ENCODE peak calls at places on chromosomes 11 and 22, in ten cellular contexts. One of them, this sample, is unnamed.

GRCh38 chr11:133163463-133164419 is 368.6 kb downstream of the OPCML start:
- DNase-seq in A549: peak
- DNase-seq in breast epithelium: no peak
- DNase-seq in HepG2: peak
- DNase-seq in suprapubic skin: no peak
- DNase-seq in transverse colon: no peak
- DNase-seq in body of pancreas: no peak
- DNase-seq in uterus: no peak
- DNase-seq in heart left ventricle: peak
- DNase-seq in HCT116: no peak
- DNase-seq in this sample: peak

GRCh38 chr11:27777013-27777412 is 76.8 kb upstream of the BDNF start:
- DNase-seq in A549: no peak
- DNase-seq in breast epithelium: no peak
- DNase-seq in HepG2: no peak
- DNase-seq in suprapubic skin: no peak
- DNase-seq in transverse colon: no peak
- DNase-seq in body of pancreas: no peak
- DNase-seq in uterus: no peak
- DNase-seq in heart left ventricle: no peak
- DNase-seq in HCT116: no peak
- DNase-seq in this sample: no peak

GRCh38 chr11:2769779-2770555 is 70.2 kb upstream of the KCNQ1OT1 start:
- DNase-seq in A549: no peak
- DNase-seq in breast epithelium: peak
- DNase-seq in HepG2: no peak
- DNase-seq in suprapubic skin: peak
- DNase-seq in transverse colon: no peak
- DNase-seq in body of pancreas: peak
- DNase-seq in uterus: no peak
- DNase-seq in heart left ventricle: peak
- DNase-seq in HCT116: no peak
- DNase-seq in this sample: no peak

GRCh38 chr11:69925366-69926196 is 106.4 kb upstream of the FGF3 start:
- DNase-seq in A549: no peak
- DNase-seq in breast epithelium: no peak
- DNase-seq in HepG2: no peak
- DNase-seq in suprapubic skin: peak
- DNase-seq in transverse colon: no peak
- DNase-seq in body of pancreas: no peak
- DNase-seq in uterus: peak
- DNase-seq in heart left ventricle: no peak
- DNase-seq in HCT116: no peak
- DNase-seq in this sample: no peak

GRCh38 chr11:120467627-120468026 is 43.9 kb upstream of the GRIK4 start:
- DNase-seq in A549: peak
- DNase-seq in breast epithelium: no peak
- DNase-seq in HepG2: no peak
- DNase-seq in suprapubic skin: no peak
- DNase-seq in transverse colon: no peak
- DNase-seq in body of pancreas: no peak
- DNase-seq in uterus: no peak
- DNase-seq in heart left ventricle: no peak
- DNase-seq in HCT116: no peak
- DNase-seq in this sample: peak

GRCh38 chr11:13278620-13279486 is 1.3 kb downstream of the BMAL1 start:
- DNase-seq in A549: no peak
- DNase-seq in breast epithelium: no peak
- DNase-seq in HepG2: no peak
- DNase-seq in suprapubic skin: no peak
- DNase-seq in transverse colon: peak
- DNase-seq in body of pancreas: peak
- DNase-seq in uterus: no peak
- DNase-seq in heart left ventricle: no peak
- DNase-seq in HCT116: no peak
- DNase-seq in this sample: no peak

GRCh38 chr11:10298342-10298741 is 4.3 kb upstream of the SBF2 start:
- DNase-seq in A549: peak
- DNase-seq in breast epithelium: no peak
- DNase-seq in HepG2: peak
- DNase-seq in suprapubic skin: no peak
- DNase-seq in transverse colon: no peak
- DNase-seq in body of pancreas: no peak
- DNase-seq in uterus: no peak
- DNase-seq in heart left ventricle: no peak
- DNase-seq in HCT116: no peak
- DNase-seq in this sample: peak

GRCh38 chr22:49454726-49455125 is 372.9 kb downstream of the BRD1 start:
- DNase-seq in A549: no peak
- DNase-seq in breast epithelium: no peak
- DNase-seq in HepG2: no peak
- DNase-seq in suprapubic skin: no peak
- DNase-seq in transverse colon: no peak
- DNase-seq in body of pancreas: no peak
- DNase-seq in uterus: no peak
- DNase-seq in heart left ventricle: no peak
- DNase-seq in HCT116: no peak
- DNase-seq in this sample: no peak

GRCh38 chr11:77075425-77075905 is 8.7 kb downstream of the CAPN5 start:
- DNase-seq in A549: no peak
- DNase-seq in breast epithelium: peak
- DNase-seq in HepG2: no peak
- DNase-seq in suprapubic skin: no peak
- DNase-seq in transverse colon: peak
- DNase-seq in body of pancreas: no peak
- DNase-seq in uterus: no peak
- DNase-seq in heart left ventricle: no peak
- DNase-seq in HCT116: no peak
- DNase-seq in this sample: no peak

GRCh38 chr11:66334605-66335442 is 1.4 kb downstream of the RIN1 start:
- DNase-seq in A549: no peak
- DNase-seq in breast epithelium: no peak
- DNase-seq in HepG2: no peak
- DNase-seq in suprapubic skin: peak
- DNase-seq in transverse colon: no peak
- DNase-seq in body of pancreas: no peak
- DNase-seq in uterus: no peak
- DNase-seq in heart left ventricle: peak
- DNase-seq in HCT116: no peak
- DNase-seq in this sample: no peak
- TF ChIP-seq POLR2A in A549: no peak
- TF ChIP-seq POLR2A in breast epithelium: no peak
- TF ChIP-seq POLR2A in HepG2: no peak
- TF ChIP-seq POLR2A in suprapubic skin: no peak
- TF ChIP-seq POLR2A in transverse colon: no peak
- TF ChIP-seq POLR2A in body of pancreas: no peak
- TF ChIP-seq POLR2A in uterus: no peak
- TF ChIP-seq POLR2A in heart left ventricle: no peak
- TF ChIP-seq POLR2A in HCT116: no peak
- TF ChIP-seq POLR2A in this sample: no peak

DNA sequence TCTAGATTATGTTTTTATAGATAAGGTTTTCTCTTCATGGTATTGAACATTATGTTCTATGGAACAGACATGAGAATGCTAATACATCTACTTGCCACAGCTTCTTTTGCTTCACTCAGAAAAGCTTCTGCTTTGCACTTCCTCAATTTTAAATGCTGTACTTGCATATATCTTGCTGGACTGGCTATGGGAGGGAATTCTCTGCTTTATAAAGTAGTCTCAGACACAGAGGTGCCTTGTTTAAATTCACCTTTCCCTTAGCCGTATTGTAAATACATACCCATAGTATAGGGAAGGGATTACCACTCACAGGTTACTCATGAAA is 173.9 kb downstream of the DDX10 start:
- DNase-seq in A549: no peak
- DNase-seq in breast epithelium: no peak
- DNase-seq in HepG2: no peak
- DNase-seq in suprapubic skin: no peak
- DNase-seq in transverse colon: no peak
- DNase-seq in body of pancreas: no peak
- DNase-seq in uterus: no peak
- DNase-seq in heart left ventricle: no peak
- DNase-seq in HCT116: no peak
- DNase-seq in this sample: no peak
- TF ChIP-seq POLR2A in A549: no peak
- TF ChIP-seq POLR2A in breast epithelium: no peak
- TF ChIP-seq POLR2A in HepG2: no peak
- TF ChIP-seq POLR2A in suprapubic skin: no peak
- TF ChIP-seq POLR2A in transverse colon: no peak
- TF ChIP-seq POLR2A in body of pancreas: no peak
- TF ChIP-seq POLR2A in uterus: no peak
- TF ChIP-seq POLR2A in heart left ventricle: no peak
- TF ChIP-seq POLR2A in HCT116: no peak
- TF ChIP-seq POLR2A in this sample: no peak

DNA sequence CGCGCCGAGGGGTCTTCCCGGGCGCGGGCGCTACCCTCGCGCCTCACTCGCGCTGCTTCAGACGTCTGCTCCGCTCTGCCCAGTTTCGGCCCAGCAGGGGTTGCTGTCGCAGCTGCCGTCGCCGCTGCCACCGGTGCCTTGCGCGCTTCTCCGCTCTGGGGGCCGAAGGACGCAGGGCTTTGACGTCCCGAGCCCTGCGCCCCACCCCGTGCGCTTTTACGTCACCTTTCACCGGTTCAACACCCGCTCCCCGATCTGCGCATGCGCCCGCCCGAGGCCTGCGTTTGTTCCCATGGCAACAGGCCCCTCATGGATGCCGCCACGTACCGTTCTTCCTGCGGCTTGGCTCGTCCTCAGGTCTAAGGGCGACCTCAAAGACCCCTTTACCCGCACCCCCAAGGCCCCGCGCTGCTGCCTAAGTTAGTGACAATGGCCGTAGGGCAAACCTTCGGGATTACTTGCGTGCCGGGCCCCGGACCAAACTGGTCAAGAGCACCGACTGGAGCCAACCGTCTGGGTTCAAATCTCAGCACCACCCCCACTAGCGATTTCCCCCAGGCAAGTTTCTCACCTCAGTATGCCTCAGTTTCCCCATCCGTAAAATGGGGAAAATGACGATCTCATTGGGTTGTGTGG is 642 bp upstream of the CDK2AP2 start:
- DNase-seq in A549: peak
- DNase-seq in breast epithelium: peak
- DNase-seq in HepG2: peak
- DNase-seq in suprapubic skin: peak
- DNase-seq in transverse colon: peak
- DNase-seq in body of pancreas: peak
- DNase-seq in uterus: peak
- DNase-seq in heart left ventricle: peak
- DNase-seq in HCT116: peak
- DNase-seq in this sample: peak
- TF ChIP-seq POLR2A in A549: peak
- TF ChIP-seq POLR2A in breast epithelium: peak
- TF ChIP-seq POLR2A in HepG2: no peak
- TF ChIP-seq POLR2A in suprapubic skin: peak
- TF ChIP-seq POLR2A in transverse colon: peak
- TF ChIP-seq POLR2A in body of pancreas: peak
- TF ChIP-seq POLR2A in uterus: peak
- TF ChIP-seq POLR2A in heart left ventricle: no peak
- TF ChIP-seq POLR2A in HCT116: peak
- TF ChIP-seq POLR2A in this sample: peak

DNA sequence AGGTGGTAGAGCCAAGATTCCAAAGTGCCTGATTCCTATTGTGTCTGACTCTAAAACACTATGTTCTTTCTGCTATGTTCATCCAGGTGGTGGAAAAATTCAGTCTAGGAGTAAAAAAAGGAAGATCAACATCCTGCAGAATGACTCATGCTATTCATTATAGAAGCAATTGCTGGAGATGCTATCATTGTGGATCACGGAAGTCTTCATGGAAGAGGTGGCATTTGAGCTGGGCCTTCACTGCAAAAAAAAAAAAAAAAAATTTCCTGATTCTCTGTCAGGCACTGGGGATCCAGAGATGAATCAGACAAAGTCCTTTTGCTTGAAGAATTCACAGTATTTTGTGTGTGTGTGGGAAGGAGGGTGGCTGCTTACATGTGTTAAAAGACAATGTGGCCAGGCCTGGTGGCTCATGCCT is 1.4 kb upstream of the UVRAG start:
- DNase-seq in A549: no peak
- DNase-seq in breast epithelium: no peak
- DNase-seq in HepG2: peak
- DNase-seq in suprapubic skin: no peak
- DNase-seq in transverse colon: no peak
- DNase-seq in body of pancreas: no peak
- DNase-seq in uterus: no peak
- DNase-seq in heart left ventricle: no peak
- DNase-seq in HCT116: no peak
- DNase-seq in this sample: no peak
- TF ChIP-seq POLR2A in A549: no peak
- TF ChIP-seq POLR2A in breast epithelium: no peak
- TF ChIP-seq POLR2A in HepG2: no peak
- TF ChIP-seq POLR2A in suprapubic skin: no peak
- TF ChIP-seq POLR2A in transverse colon: no peak
- TF ChIP-seq POLR2A in body of pancreas: no peak
- TF ChIP-seq POLR2A in uterus: no peak
- TF ChIP-seq POLR2A in heart left ventricle: no peak
- TF ChIP-seq POLR2A in HCT116: no peak
- TF ChIP-seq POLR2A in this sample: no peak

GRCh38 chr11:57426754-57427691 is at the start of gene SLC43A3:
- DNase-seq in A549: no peak
- DNase-seq in breast epithelium: peak
- DNase-seq in HepG2: peak
- DNase-seq in suprapubic skin: peak
- DNase-seq in transverse colon: peak
- DNase-seq in body of pancreas: peak
- DNase-seq in uterus: peak
- DNase-seq in heart left ventricle: peak
- DNase-seq in HCT116: no peak
- DNase-seq in this sample: peak
- TF ChIP-seq POLR2A in A549: no peak
- TF ChIP-seq POLR2A in breast epithelium: peak
- TF ChIP-seq POLR2A in HepG2: no peak
- TF ChIP-seq POLR2A in suprapubic skin: peak
- TF ChIP-seq POLR2A in transverse colon: peak
- TF ChIP-seq POLR2A in body of pancreas: peak
- TF ChIP-seq POLR2A in uterus: no peak
- TF ChIP-seq POLR2A in heart left ventricle: peak
- TF ChIP-seq POLR2A in HCT116: peak
- TF ChIP-seq POLR2A in this sample: peak

DNA sequence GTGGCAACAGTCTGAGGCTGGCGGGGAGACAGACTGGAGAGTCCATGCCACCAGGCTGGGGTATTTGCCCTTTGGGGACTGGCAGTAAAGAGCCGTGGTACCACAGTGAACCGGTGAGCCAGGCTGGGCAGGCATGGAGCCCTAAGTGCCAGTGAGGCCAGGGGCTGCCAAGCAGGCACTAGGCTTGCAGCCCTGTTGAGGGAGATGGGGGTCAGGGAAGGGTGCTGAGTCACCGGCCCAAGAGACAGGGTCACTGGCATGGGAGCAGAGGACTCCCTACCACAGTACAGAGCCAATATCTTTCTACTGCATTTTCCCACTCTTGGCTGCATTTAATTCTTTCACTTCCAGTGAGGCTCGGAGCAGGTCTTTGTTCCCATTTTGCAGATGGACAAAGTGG is 30.7 kb upstream of the TEF start:
- DNase-seq in A549: no peak
- DNase-seq in breast epithelium: no peak
- DNase-seq in HepG2: no peak
- DNase-seq in suprapubic skin: no peak
- DNase-seq in transverse colon: no peak
- DNase-seq in body of pancreas: no peak
- DNase-seq in uterus: no peak
- DNase-seq in heart left ventricle: no peak
- DNase-seq in HCT116: no peak
- DNase-seq in this sample: no peak
- TF ChIP-seq POLR2A in A549: no peak
- TF ChIP-seq POLR2A in breast epithelium: no peak
- TF ChIP-seq POLR2A in HepG2: no peak
- TF ChIP-seq POLR2A in suprapubic skin: no peak
- TF ChIP-seq POLR2A in transverse colon: no peak
- TF ChIP-seq POLR2A in body of pancreas: no peak
- TF ChIP-seq POLR2A in uterus: no peak
- TF ChIP-seq POLR2A in heart left ventricle: no peak
- TF ChIP-seq POLR2A in HCT116: no peak
- TF ChIP-seq POLR2A in this sample: no peak

This sample was measured in H54.